ENCODE peak calls at places on chromosomes 5 and 9, in six cellular contexts. One of them, this sample, is unnamed.

GRCh38 chr5:58871648-58872242 is 288.9 kb downstream of the RAB3C start:
- DNase-seq in ELF-1: peak
- DNase-seq in adipocyte: peak
- DNase-seq in T-helper 17 cell: no peak
- DNase-seq in T-helper 1 cell: no peak
- DNase-seq in activated T-cell treated with anti-CD3 and anti-CD28 coated beads for 24 hours: no peak
- DNase-seq in this sample: peak

GRCh38 chr9:99076483-99077171 is 28.3 kb upstream of the TGFBR1 start:
- DNase-seq in activated T-cell treated with anti-CD3 and anti-CD28 coated beads for 24 hours: no peak
- DNase-seq in T-helper 1 cell: no peak
- DNase-seq in ELF-1: no peak
- DNase-seq in adipocyte: no peak
- DNase-seq in T-helper 17 cell: no peak
- DNase-seq in this sample: no peak

GRCh38 chr5:1888541-1889251 is 6.0 kb upstream of the IRX4 start:
- DNase-seq in activated T-cell treated with anti-CD3 and anti-CD28 coated beads for 24 hours: no peak
- DNase-seq in ELF-1: no peak
- DNase-seq in adipocyte: no peak
- DNase-seq in T-helper 1 cell: no peak
- DNase-seq in T-helper 17 cell: no peak
- DNase-seq in this sample: no peak

GRCh38 chr5:55459572-55459971 is 75.2 kb downstream of the PLPP1 start:
- DNase-seq in ELF-1: no peak
- DNase-seq in T-helper 17 cell: no peak
- DNase-seq in T-helper 1 cell: no peak
- DNase-seq in adipocyte: no peak
- DNase-seq in activated T-cell treated with anti-CD3 and anti-CD28 coated beads for 24 hours: no peak
- DNase-seq in this sample: no peak

GRCh38 chr9:89473762-89474469 is 24.0 kb downstream of the SEMA4D start:
- DNase-seq in adipocyte: peak
- DNase-seq in activated T-cell treated with anti-CD3 and anti-CD28 coated beads for 24 hours: no peak
- DNase-seq in T-helper 17 cell: no peak
- DNase-seq in ELF-1: no peak
- DNase-seq in T-helper 1 cell: no peak
- DNase-seq in this sample: peak

GRCh38 chr5:168305281-168305680 is 13.8 kb downstream of the WWC1 start:
- DNase-seq in adipocyte: no peak
- DNase-seq in activated T-cell treated with anti-CD3 and anti-CD28 coated beads for 24 hours: no peak
- DNase-seq in T-helper 17 cell: no peak
- DNase-seq in T-helper 1 cell: no peak
- DNase-seq in ELF-1: no peak
- DNase-seq in this sample: no peak

GRCh38 chr5:172920447-172920849 is 38.8 kb upstream of the RPL26L1 start:
- DNase-seq in ELF-1: no peak
- DNase-seq in adipocyte: peak
- DNase-seq in activated T-cell treated with anti-CD3 and anti-CD28 coated beads for 24 hours: no peak
- DNase-seq in T-helper 1 cell: no peak
- DNase-seq in T-helper 17 cell: no peak
- DNase-seq in this sample: peak

GRCh38 chr5:32332971-32333370 is 20.2 kb upstream of the MTMR12 start:
- DNase-seq in T-helper 17 cell: no peak
- DNase-seq in adipocyte: no peak
- DNase-seq in T-helper 1 cell: no peak
- DNase-seq in activated T-cell treated with anti-CD3 and anti-CD28 coated beads for 24 hours: no peak
- DNase-seq in ELF-1: no peak
- DNase-seq in this sample: no peak

GRCh38 chr9:36163049-36163839 is 5.9 kb upstream of the CCIN start:
- DNase-seq in T-helper 17 cell: no peak
- DNase-seq in ELF-1: peak
- DNase-seq in activated T-cell treated with anti-CD3 and anti-CD28 coated beads for 24 hours: no peak
- DNase-seq in T-helper 1 cell: no peak
- DNase-seq in adipocyte: peak
- DNase-seq in this sample: peak

GRCh38 chr5:68554566-68555279 is 339.2 kb downstream of the PIK3R1 start:
- DNase-seq in adipocyte: peak
- DNase-seq in T-helper 1 cell: no peak
- DNase-seq in activated T-cell treated with anti-CD3 and anti-CD28 coated beads for 24 hours: no peak
- DNase-seq in ELF-1: peak
- DNase-seq in T-helper 17 cell: no peak
- DNase-seq in this sample: peak

GRCh38 chr5:125575561-125576504 is 829.4 kb upstream of the ZNF608 start:
- DNase-seq in T-helper 17 cell: no peak
- DNase-seq in activated T-cell treated with anti-CD3 and anti-CD28 coated beads for 24 hours: no peak
- DNase-seq in T-helper 1 cell: no peak
- DNase-seq in ELF-1: peak
- DNase-seq in adipocyte: no peak
- DNase-seq in this sample: peak

GRCh38 chr9:13756943-13757342 is 477.5 kb upstream of the MPDZ start:
- DNase-seq in activated T-cell treated with anti-CD3 and anti-CD28 coated beads for 24 hours: no peak
- DNase-seq in T-helper 17 cell: no peak
- DNase-seq in adipocyte: no peak
- DNase-seq in T-helper 1 cell: no peak
- DNase-seq in ELF-1: no peak
- DNase-seq in this sample: no peak

GRCh38 chr9:69970001-69970531 is 73.6 kb upstream of the MAMDC2 start:
- DNase-seq in T-helper 17 cell: no peak
- DNase-seq in activated T-cell treated with anti-CD3 and anti-CD28 coated beads for 24 hours: no peak
- DNase-seq in T-helper 1 cell: no peak
- DNase-seq in ELF-1: no peak
- DNase-seq in adipocyte: no peak
- DNase-seq in this sample: no peak

GRCh38 chr5:122377023-122377422 is 65.0 kb downstream of the SNCAIP start:
- DNase-seq in adipocyte: peak
- DNase-seq in T-helper 1 cell: no peak
- DNase-seq in T-helper 17 cell: no peak
- DNase-seq in ELF-1: no peak
- DNase-seq in activated T-cell treated with anti-CD3 and anti-CD28 coated beads for 24 hours: no peak
- DNase-seq in this sample: peak

GRCh38 chr5:16600397-16600796 is 16.4 kb downstream of the RETREG1 start:
- DNase-seq in T-helper 17 cell: no peak
- DNase-seq in ELF-1: no peak
- DNase-seq in T-helper 1 cell: no peak
- DNase-seq in activated T-cell treated with anti-CD3 and anti-CD28 coated beads for 24 hours: no peak
- DNase-seq in adipocyte: no peak
- DNase-seq in this sample: no peak

GRCh38 chr9:125346351-125346750 is 84.7 kb downstream of the GAPVD1 start:
- DNase-seq in ELF-1: no peak
- DNase-seq in adipocyte: no peak
- DNase-seq in T-helper 17 cell: no peak
- DNase-seq in activated T-cell treated with anti-CD3 and anti-CD28 coated beads for 24 hours: no peak
- DNase-seq in T-helper 1 cell: no peak
- DNase-seq in this sample: no peak

GRCh38 chr5:73488806-73489205 is 9.4 kb upstream of the BTF3 start:
- DNase-seq in ELF-1: no peak
- DNase-seq in activated T-cell treated with anti-CD3 and anti-CD28 coated beads for 24 hours: no peak
- DNase-seq in adipocyte: no peak
- DNase-seq in T-helper 17 cell: no peak
- DNase-seq in T-helper 1 cell: no peak
- DNase-seq in this sample: no peak

GRCh38 chr5:132026516-132027008 is 15.1 kb upstream of the ACSL6 start:
- DNase-seq in activated T-cell treated with anti-CD3 and anti-CD28 coated beads for 24 hours: no peak
- DNase-seq in ELF-1: no peak
- DNase-seq in T-helper 17 cell: no peak
- DNase-seq in adipocyte: no peak
- DNase-seq in T-helper 1 cell: no peak
- DNase-seq in this sample: no peak

GRCh38 chr5:153542536-153542935 is 52.1 kb downstream of the GRIA1 start:
- DNase-seq in T-helper 17 cell: no peak
- DNase-seq in adipocyte: no peak
- DNase-seq in ELF-1: no peak
- DNase-seq in T-helper 1 cell: no peak
- DNase-seq in activated T-cell treated with anti-CD3 and anti-CD28 coated beads for 24 hours: no peak
- DNase-seq in this sample: no peak

GRCh38 chr9:69671904-69672827 is at the start of gene APBA1:
- DNase-seq in adipocyte: peak
- DNase-seq in activated T-cell treated with anti-CD3 and anti-CD28 coated beads for 24 hours: peak
- DNase-seq in T-helper 1 cell: peak
- DNase-seq in ELF-1: peak
- DNase-seq in T-helper 17 cell: peak
- DNase-seq in this sample: peak

GRCh38 chr9:133708770-133709611 is 29.2 kb downstream of the SARDH start:
- DNase-seq in T-helper 1 cell: peak
- DNase-seq in T-helper 17 cell: peak
- DNase-seq in activated T-cell treated with anti-CD3 and anti-CD28 coated beads for 24 hours: peak
- DNase-seq in adipocyte: no peak
- DNase-seq in ELF-1: no peak
- DNase-seq in this sample: no peak

GRCh38 chr5:464446-464842 is 21.5 kb downstream of the EXOC3 start:
- DNase-seq in adipocyte: no peak
- DNase-seq in T-helper 1 cell: no peak
- DNase-seq in activated T-cell treated with anti-CD3 and anti-CD28 coated beads for 24 hours: no peak
- DNase-seq in ELF-1: no peak
- DNase-seq in T-helper 17 cell: no peak
- DNase-seq in this sample: no peak